ENCODE peak calls at places on chromosome 16, in nine cellular contexts. One of them, this sample, is unnamed.

GRCh38 chr16:23687034-23687808 is 8.5 kb downstream of the PLK1 start:
- DNase-seq in fibroblast of lung: no peak
- DNase-seq in GM23338: no peak
- DNase-seq in tibial nerve: no peak
- DNase-seq in lower lobe of right lung: no peak
- DNase-seq in left lung: no peak
- DNase-seq in tibial artery: no peak
- DNase-seq in WERI-Rb-1: no peak
- DNase-seq in AG04450: no peak
- DNase-seq in this sample: no peak

GRCh38 chr16:3444032-3444388 is 530 bp downstream of the NAA60 start:
- DNase-seq in fibroblast of lung: peak; percentile 73
- DNase-seq in GM23338: peak; percentile 62
- DNase-seq in tibial nerve: no peak
- DNase-seq in lower lobe of right lung: peak; percentile 44
- DNase-seq in left lung: no peak
- DNase-seq in tibial artery: no peak
- DNase-seq in WERI-Rb-1: peak; percentile 17
- DNase-seq in AG04450: peak; percentile 38
- DNase-seq in this sample: peak; percentile 75

GRCh38 chr16:78179666-78180065 is 80.2 kb downstream of the WWOX start:
- DNase-seq in fibroblast of lung: no peak
- DNase-seq in GM23338: no peak
- DNase-seq in tibial nerve: no peak
- DNase-seq in lower lobe of right lung: no peak
- DNase-seq in left lung: no peak
- DNase-seq in tibial artery: no peak
- DNase-seq in WERI-Rb-1: no peak
- DNase-seq in AG04450: no peak
- DNase-seq in this sample: no peak

GRCh38 chr16:7456221-7456620 is 123.6 kb downstream of the RBFOX1 start:
- DNase-seq in fibroblast of lung: no peak
- DNase-seq in GM23338: no peak
- DNase-seq in tibial nerve: no peak
- DNase-seq in lower lobe of right lung: no peak
- DNase-seq in left lung: no peak
- DNase-seq in tibial artery: no peak
- DNase-seq in WERI-Rb-1: no peak
- DNase-seq in AG04450: no peak
- DNase-seq in this sample: no peak

GRCh38 chr16:24610421-24610765 is 71.0 kb downstream of the RBBP6 start:
- DNase-seq in fibroblast of lung: peak; percentile 28
- DNase-seq in GM23338: peak; percentile 73
- DNase-seq in tibial nerve: peak; percentile 11
- DNase-seq in lower lobe of right lung: no peak
- DNase-seq in left lung: no peak
- DNase-seq in tibial artery: no peak
- DNase-seq in WERI-Rb-1: peak; percentile 21
- DNase-seq in AG04450: no peak
- DNase-seq in this sample: no peak

GRCh38 chr16:907819-908218 is 63.0 kb downstream of the LMF1 start:
- DNase-seq in fibroblast of lung: no peak
- DNase-seq in GM23338: no peak
- DNase-seq in tibial nerve: no peak
- DNase-seq in lower lobe of right lung: peak; percentile 24
- DNase-seq in left lung: no peak
- DNase-seq in tibial artery: no peak
- DNase-seq in WERI-Rb-1: no peak
- DNase-seq in AG04450: no peak
- DNase-seq in this sample: no peak

GRCh38 chr16:2232094-2232990 is 3.9 kb upstream of the DNASE1L2 start:
- DNase-seq in fibroblast of lung: no peak
- DNase-seq in GM23338: no peak
- DNase-seq in tibial nerve: no peak
- DNase-seq in lower lobe of right lung: no peak
- DNase-seq in left lung: no peak
- DNase-seq in tibial artery: no peak
- DNase-seq in WERI-Rb-1: no peak
- DNase-seq in AG04450: no peak
- DNase-seq in this sample: no peak

GRCh38 chr16:71185366-71185765 is 45.2 kb downstream of the HYDIN start:
- DNase-seq in fibroblast of lung: no peak
- DNase-seq in GM23338: no peak
- DNase-seq in tibial nerve: no peak
- DNase-seq in lower lobe of right lung: no peak
- DNase-seq in left lung: no peak
- DNase-seq in tibial artery: no peak
- DNase-seq in WERI-Rb-1: no peak
- DNase-seq in AG04450: no peak
- DNase-seq in this sample: peak; percentile 2

GRCh38 chr16:820730-821129 is 20.2 kb upstream of the GNG13 start:
- DNase-seq in fibroblast of lung: no peak
- DNase-seq in GM23338: no peak
- DNase-seq in tibial nerve: no peak
- DNase-seq in lower lobe of right lung: no peak
- DNase-seq in left lung: no peak
- DNase-seq in tibial artery: no peak
- DNase-seq in WERI-Rb-1: no peak
- DNase-seq in AG04450: no peak
- DNase-seq in this sample: no peak

GRCh38 chr16:20904507-20905079 is 4.0 kb downstream of the LYRM1 start:
- DNase-seq in fibroblast of lung: peak; percentile 59
- DNase-seq in GM23338: no peak
- DNase-seq in tibial nerve: peak; percentile 63
- DNase-seq in lower lobe of right lung: no peak
- DNase-seq in left lung: no peak
- DNase-seq in tibial artery: no peak
- DNase-seq in WERI-Rb-1: no peak
- DNase-seq in AG04450: no peak
- DNase-seq in this sample: peak; percentile 71

GRCh38 chr16:87830673-87831420 is 38.5 kb downstream of the SLC7A5 start:
- DNase-seq in fibroblast of lung: no peak
- DNase-seq in GM23338: no peak
- DNase-seq in tibial nerve: no peak
- DNase-seq in lower lobe of right lung: no peak
- DNase-seq in left lung: no peak
- DNase-seq in tibial artery: no peak
- DNase-seq in WERI-Rb-1: no peak
- DNase-seq in AG04450: no peak
- DNase-seq in this sample: no peak

GRCh38 chr16:22027633-22028032 is 19.7 kb downstream of the MOSMO start:
- DNase-seq in fibroblast of lung: no peak
- DNase-seq in GM23338: no peak
- DNase-seq in tibial nerve: no peak
- DNase-seq in lower lobe of right lung: no peak
- DNase-seq in left lung: no peak
- DNase-seq in tibial artery: no peak
- DNase-seq in WERI-Rb-1: no peak
- DNase-seq in AG04450: no peak
- DNase-seq in this sample: no peak

GRCh38 chr16:69286941-69287713 is 24.0 kb upstream of the VPS4A start:
- DNase-seq in fibroblast of lung: peak; percentile 89
- DNase-seq in GM23338: peak; percentile 76
- DNase-seq in tibial nerve: peak; percentile 87
- DNase-seq in lower lobe of right lung: peak; percentile 76
- DNase-seq in left lung: peak; percentile 67
- DNase-seq in tibial artery: peak; percentile 83
- DNase-seq in WERI-Rb-1: no peak
- DNase-seq in AG04450: peak; percentile 34
- DNase-seq in this sample: peak; percentile 63

GRCh38 chr16:14600164-14600563 is 29.9 kb downstream of the PARN start:
- DNase-seq in fibroblast of lung: peak; percentile 42
- DNase-seq in GM23338: peak; percentile 60
- DNase-seq in tibial nerve: peak; percentile 34
- DNase-seq in lower lobe of right lung: no peak
- DNase-seq in left lung: no peak
- DNase-seq in tibial artery: no peak
- DNase-seq in WERI-Rb-1: no peak
- DNase-seq in AG04450: no peak
- DNase-seq in this sample: peak; percentile 39

GRCh38 chr16:976389-976931 is 5.1 kb upstream of the SOX8 start:
- DNase-seq in fibroblast of lung: no peak
- DNase-seq in GM23338: no peak
- DNase-seq in tibial nerve: no peak
- DNase-seq in lower lobe of right lung: no peak
- DNase-seq in left lung: no peak
- DNase-seq in tibial artery: no peak
- DNase-seq in WERI-Rb-1: peak; percentile 72
- DNase-seq in AG04450: no peak
- DNase-seq in this sample: no peak

GRCh38 chr16:46747777-46748651 is at the start of gene MYLK3:
- DNase-seq in fibroblast of lung: no peak
- DNase-seq in GM23338: peak; percentile 78
- DNase-seq in tibial nerve: no peak
- DNase-seq in lower lobe of right lung: no peak
- DNase-seq in left lung: no peak
- DNase-seq in tibial artery: no peak
- DNase-seq in WERI-Rb-1: no peak
- DNase-seq in AG04450: no peak
- DNase-seq in this sample: no peak

GRCh38 chr16:77599793-77600415 is 122.4 kb upstream of the NUDT7 start:
- DNase-seq in fibroblast of lung: peak; percentile 61
- DNase-seq in GM23338: peak; percentile 57
- DNase-seq in tibial nerve: peak; percentile 46
- DNase-seq in lower lobe of right lung: no peak
- DNase-seq in left lung: no peak
- DNase-seq in tibial artery: no peak
- DNase-seq in WERI-Rb-1: peak; percentile 62
- DNase-seq in AG04450: no peak
- DNase-seq in this sample: peak; percentile 65

GRCh38 chr16:86513471-86514277 is 3.3 kb downstream of the FOXF1 start:
- DNase-seq in fibroblast of lung: no peak
- DNase-seq in GM23338: no peak
- DNase-seq in tibial nerve: no peak
- DNase-seq in lower lobe of right lung: no peak
- DNase-seq in left lung: no peak
- DNase-seq in tibial artery: no peak
- DNase-seq in WERI-Rb-1: no peak
- DNase-seq in AG04450: no peak
- DNase-seq in this sample: no peak
- H3K4me3 ChIP-seq in fibroblast of lung: peak overlapping the region; percentile 98
- H3K4me3 ChIP-seq in GM23338: peak overlapping the region; percentile 28
- H3K4me3 ChIP-seq in tibial nerve: no peak overlapping the region
- H3K4me3 ChIP-seq in lower lobe of right lung: peak overlapping the region; percentile 66
- H3K4me3 ChIP-seq in left lung: peak overlapping the region; percentile 50
- H3K4me3 ChIP-seq in tibial artery: no peak overlapping the region
- H3K4me3 ChIP-seq in WERI-Rb-1: no peak overlapping the region
- H3K4me3 ChIP-seq in AG04450: peak overlapping the region; percentile 98
- H3K4me3 ChIP-seq in this sample: no peak overlapping the region

DNA sequence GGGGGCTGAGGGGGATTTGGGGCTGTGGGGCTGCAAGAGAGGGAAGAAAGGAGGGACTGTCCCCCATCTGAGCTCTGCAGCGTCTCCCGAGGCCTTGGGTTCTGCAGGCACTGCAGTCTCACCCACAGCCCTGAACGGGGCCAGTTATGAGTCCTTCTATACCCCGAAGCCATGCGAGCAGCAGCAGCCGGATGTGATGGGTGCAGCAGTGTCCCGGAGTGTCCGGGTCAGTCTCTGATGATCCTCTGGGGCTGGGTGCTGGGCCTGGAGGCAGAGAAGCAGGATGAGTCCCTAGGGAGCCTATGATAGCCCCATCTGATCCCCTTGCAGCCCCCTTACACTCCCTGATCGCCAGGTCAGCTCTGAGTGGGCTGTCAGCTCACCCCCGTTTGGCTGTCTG is 41.5 kb downstream of the CPNE2 start:
- DNase-seq in fibroblast of lung: no peak
- DNase-seq in GM23338: no peak
- DNase-seq in tibial nerve: no peak
- DNase-seq in lower lobe of right lung: no peak
- DNase-seq in left lung: no peak
- DNase-seq in tibial artery: no peak
- DNase-seq in WERI-Rb-1: no peak
- DNase-seq in AG04450: no peak
- DNase-seq in this sample: no peak
- H3K27ac ChIP-seq in fibroblast of lung: no peak overlapping the region
- H3K27ac ChIP-seq in GM23338: no peak overlapping the region
- H3K27ac ChIP-seq in tibial nerve: no peak overlapping the region
- H3K27ac ChIP-seq in lower lobe of right lung: peak overlapping the region; percentile 33
- H3K27ac ChIP-seq in left lung: peak overlapping the region; percentile 68
- H3K27ac ChIP-seq in tibial artery: no peak overlapping the region
- H3K27ac ChIP-seq in WERI-Rb-1: peak overlapping the region; percentile 15
- H3K27ac ChIP-seq in AG04450: no peak overlapping the region
- H3K27ac ChIP-seq in this sample: no peak overlapping the region

GRCh38 chr16:54862529-54862928 is 68.1 kb upstream of the IRX5 start:
- DNase-seq in fibroblast of lung: no peak
- DNase-seq in GM23338: no peak
- DNase-seq in tibial nerve: no peak
- DNase-seq in lower lobe of right lung: no peak
- DNase-seq in left lung: no peak
- DNase-seq in tibial artery: no peak
- DNase-seq in WERI-Rb-1: no peak
- DNase-seq in AG04450: no peak
- DNase-seq in this sample: no peak

GRCh38 chr16:54856871-54857270 is 73.8 kb upstream of the IRX5 start:
- DNase-seq in fibroblast of lung: no peak
- DNase-seq in GM23338: no peak
- DNase-seq in tibial nerve: no peak
- DNase-seq in lower lobe of right lung: no peak
- DNase-seq in left lung: no peak
- DNase-seq in tibial artery: no peak
- DNase-seq in WERI-Rb-1: no peak
- DNase-seq in AG04450: no peak
- DNase-seq in this sample: no peak
- TF ChIP-seq CTCF in fibroblast of lung: no peak
- TF ChIP-seq CTCF in GM23338: no peak
- TF ChIP-seq CTCF in tibial nerve: no peak
- TF ChIP-seq CTCF in lower lobe of right lung: no peak
- TF ChIP-seq CTCF in left lung: no peak
- TF ChIP-seq CTCF in tibial artery: no peak
- TF ChIP-seq CTCF in WERI-Rb-1: no peak
- TF ChIP-seq CTCF in AG04450: no peak
- TF ChIP-seq CTCF in this sample: no peak

GRCh38 chr16:19088341-19088916 is 21.0 kb downstream of the COQ7 start:
- DNase-seq in fibroblast of lung: no peak
- DNase-seq in GM23338: no peak
- DNase-seq in tibial nerve: no peak
- DNase-seq in lower lobe of right lung: no peak
- DNase-seq in left lung: no peak
- DNase-seq in tibial artery: no peak
- DNase-seq in WERI-Rb-1: no peak
- DNase-seq in AG04450: no peak
- DNase-seq in this sample: no peak

GRCh38 chr16:19084879-19085278 is 17.5 kb downstream of the COQ7 start:
- DNase-seq in fibroblast of lung: no peak
- DNase-seq in GM23338: no peak
- DNase-seq in tibial nerve: no peak
- DNase-seq in lower lobe of right lung: no peak
- DNase-seq in left lung: no peak
- DNase-seq in tibial artery: no peak
- DNase-seq in WERI-Rb-1: no peak
- DNase-seq in AG04450: no peak
- DNase-seq in this sample: no peak

GRCh38 chr16:19085679-19086200 is 18.3 kb downstream of the COQ7 start:
- DNase-seq in fibroblast of lung: peak; percentile 38
- DNase-seq in GM23338: no peak
- DNase-seq in tibial nerve: peak; percentile 25
- DNase-seq in lower lobe of right lung: no peak
- DNase-seq in left lung: no peak
- DNase-seq in tibial artery: no peak
- DNase-seq in WERI-Rb-1: no peak
- DNase-seq in AG04450: no peak
- DNase-seq in this sample: peak; percentile 40

GRCh38 chr16:19084139-19084538 is 16.7 kb downstream of the COQ7 start:
- DNase-seq in fibroblast of lung: no peak
- DNase-seq in GM23338: no peak
- DNase-seq in tibial nerve: no peak
- DNase-seq in lower lobe of right lung: no peak
- DNase-seq in left lung: no peak
- DNase-seq in tibial artery: no peak
- DNase-seq in WERI-Rb-1: no peak
- DNase-seq in AG04450: no peak
- DNase-seq in this sample: no peak

GRCh38 chr16:19086322-19087199 is 19.1 kb downstream of the COQ7 start:
- DNase-seq in fibroblast of lung: peak; percentile 97
- DNase-seq in GM23338: peak; percentile 92
- DNase-seq in tibial nerve: peak; percentile 70
- DNase-seq in lower lobe of right lung: peak; percentile 94
- DNase-seq in left lung: peak; percentile 91
- DNase-seq in tibial artery: peak; percentile 83
- DNase-seq in WERI-Rb-1: peak; percentile 85
- DNase-seq in AG04450: peak; percentile 84
- DNase-seq in this sample: peak; percentile 95
- H3K4me3 ChIP-seq in fibroblast of lung: peak overlapping the region; percentile 42
- H3K4me3 ChIP-seq in GM23338: peak overlapping the region; percentile 52
- H3K4me3 ChIP-seq in tibial nerve: peak overlapping the region; percentile 54
- H3K4me3 ChIP-seq in lower lobe of right lung: peak overlapping the region; percentile 53
- H3K4me3 ChIP-seq in left lung: peak overlapping the region; percentile 36
- H3K4me3 ChIP-seq in tibial artery: peak overlapping the region; percentile 45
- H3K4me3 ChIP-seq in WERI-Rb-1: peak overlapping the region; percentile 16
- H3K4me3 ChIP-seq in AG04450: peak overlapping the region; percentile 61
- H3K4me3 ChIP-seq in this sample: peak overlapping the region; percentile 52

This sample was measured in brain microvascular endothelial cell.